ENCODE peak calls at places on chromosomes 1 and 21, in seven cellular contexts. Q, W, L, Z, P, G and Y are unnamed samples.

GRCh38 chr1:232587141-232588008 is 42.6 kb downstream of the SIPA1L2 start:
- DNase-seq in Q (no peak), W (no peak), L (no peak), Z (no peak), P (no peak), G (no peak), Y (no peak)

GRCh38 chr1:170776777-170777176 is 112.8 kb downstream of the PRRX1 start:
- DNase-seq in Q (no peak), W (no peak), L (no peak), Z (no peak), P (no peak), G (no peak), Y (no peak)

GRCh38 chr1:3171761-3172160 is 102.8 kb downstream of the PRDM16 start:
- DNase-seq in Q (no peak), W (no peak), L (no peak), Z (no peak), P (no peak), G (no peak), Y (no peak)

GRCh38 chr1:209434066-209434465 is 149.4 kb upstream of the CAMK1G start:
- DNase-seq in Q (no peak), W (no peak), L (no peak), Z (no peak), P (peak), G (no peak), Y (peak)

GRCh38 chr1:204426035-204426436 is 14.4 kb upstream of the PPP1R15B start:
- DNase-seq in Q (no peak), W (no peak), L (no peak), Z (no peak), P (peak), G (no peak), Y (peak)

GRCh38 chr21:16420086-16420724 is 690.4 kb downstream of the USP25 start:
- DNase-seq in Q (no peak), W (no peak), L (no peak), Z (no peak), P (peak), G (no peak), Y (peak)

GRCh38 chr1:61184035-61184713 is 101.8 kb downstream of the NFIA start:
- DNase-seq in Q (no peak), W (peak), L (peak), Z (peak), P (peak), G (peak), Y (peak)

GRCh38 chr1:2971609-2972008 is 49.7 kb upstream of the ACTRT2 start:
- DNase-seq in Q (no peak), W (no peak), L (no peak), Z (no peak), P (no peak), G (no peak), Y (no peak)

GRCh38 chr1:29113407-29114117 is 10.1 kb downstream of the TMEM200B start:
- DNase-seq in Q (no peak), W (no peak), L (no peak), Z (no peak), P (no peak), G (no peak), Y (no peak)

GRCh38 chr1:218426343-218426657 is 81.2 kb downstream of the TGFB2 start:
- DNase-seq in Q (no peak), W (no peak), L (no peak), Z (no peak), P (peak), G (no peak), Y (peak)

GRCh38 chr1:243926803-243927245 is 76.8 kb upstream of the AKT3 start:
- DNase-seq in Q (no peak), W (peak), L (no peak), Z (no peak), P (peak), G (no peak), Y (peak)

GRCh38 chr1:53390736-53391135 is 62.9 kb upstream of the LRP8 start:
- DNase-seq in Q (no peak), W (no peak), L (peak), Z (no peak), P (no peak), G (no peak), Y (no peak)

GRCh38 chr1:30475966-30476365 is 247.4 kb downstream of the MATN1 start:
- DNase-seq in Q (no peak), W (no peak), L (no peak), Z (no peak), P (no peak), G (no peak), Y (no peak)

GRCh38 chr1:36924282-36924791 is 110.0 kb downstream of the GRIK3 start:
- DNase-seq in Q (no peak), W (no peak), L (peak), Z (no peak), P (peak), G (peak), Y (peak)

GRCh38 chr1:207088731-207089626 is at the start of gene C4BPB:
- DNase-seq in Q (no peak), W (no peak), L (no peak), Z (no peak), P (peak), G (peak), Y (no peak)

GRCh38 chr1:208601569-208601968 is 357.4 kb upstream of the PLXNA2 start:
- DNase-seq in Q (no peak), W (no peak), L (no peak), Z (no peak), P (no peak), G (no peak), Y (peak)

GRCh38 chr1:19257178-19257914 is 5.7 kb downstream of the MRTO4 start:
- DNase-seq in Q (no peak), W (no peak), L (no peak), Z (no peak), P (peak), G (no peak), Y (peak)

GRCh38 chr1:32200226-32201010 is at the start of gene CCDC28B:
- DNase-seq in Q (peak), W (no peak), L (peak), Z (no peak), P (peak), G (peak), Y (peak)

GRCh38 chr1:232179896-232180760 is 449.8 kb downstream of the SIPA1L2 start:
- DNase-seq in Q (no peak), W (no peak), L (no peak), Z (no peak), P (no peak), G (no peak), Y (no peak)

GRCh38 chr1:1230656-1231399 is 973 bp downstream of the SDF4 start:
- DNase-seq in Q (no peak), W (no peak), L (no peak), Z (no peak), P (peak), G (peak), Y (peak)

GRCh38 chr1:174999216-174999925 is 376 bp upstream of the CACYBP start:
- DNase-seq in Q (peak), W (peak), L (peak), Z (peak), P (peak), G (peak), Y (peak)

GRCh38 chr1:205936846-205937707 is 6.2 kb downstream of the SLC26A9 start:
- DNase-seq in Q (no peak), W (no peak), L (no peak), Z (no peak), P (peak), G (no peak), Y (peak)

GRCh38 chr1:198153103-198153502 is 3.7 kb upstream of the NEK7 start:
- DNase-seq in Q (no peak), W (no peak), L (no peak), Z (no peak), P (no peak), G (no peak), Y (peak)

GRCh38 chr1:2583871-2584341 is 2.7 kb upstream of the PRXL2B start:
- DNase-seq in Q (no peak), W (no peak), L (peak), Z (no peak), P (peak), G (peak), Y (no peak)

GRCh38 chr1:234322979-234323378 is 50.3 kb upstream of the COA6 start:
- DNase-seq in Q (peak), W (no peak), L (peak), Z (no peak), P (peak), G (peak), Y (peak)

GRCh38 chr21:35904995-35905972 is 155.0 kb downstream of the SETD4 start:
- DNase-seq in Q (no peak), W (no peak), L (no peak), Z (no peak), P (no peak), G (no peak), Y (peak)

GRCh38 chr1:8083739-8084484 is 57.8 kb upstream of the ERRFI1 start:
- DNase-seq in Q (no peak), W (no peak), L (no peak), Z (no peak), P (peak), G (no peak), Y (peak)

GRCh38 chr1:206725053-206725963 is 40.6 kb downstream of the MAPKAPK2 start:
- DNase-seq in Q (no peak), W (no peak), L (no peak), Z (no peak), P (peak), G (peak), Y (peak)

GRCh38 chr1:230292739-230293720 is 133.1 kb downstream of the PGBD5 start:
- DNase-seq in Q (no peak), W (no peak), L (no peak), Z (no peak), P (no peak), G (no peak), Y (no peak)

GRCh38 chr1:225866061-225866844 is 15.9 kb downstream of the TMEM63A start:
- DNase-seq in Q (no peak), W (peak), L (no peak), Z (no peak), P (no peak), G (no peak), Y (peak)

GRCh38 chr1:226664413-226665101 is 74.5 kb downstream of the ITPKB start:
- DNase-seq in Q (no peak), W (peak), L (peak), Z (no peak), P (peak), G (no peak), Y (peak)

GRCh38 chr1:172670316-172670715 is 11.4 kb downstream of the FASLG start:
- DNase-seq in Q (no peak), W (no peak), L (no peak), Z (no peak), P (no peak), G (no peak), Y (no peak)

GRCh38 chr21:33492571-33492970 is 1.1 kb upstream of the DNAJC28 start:
- DNase-seq in Q (no peak), W (no peak), L (no peak), Z (no peak), P (peak), G (no peak), Y (peak)

DNA sequence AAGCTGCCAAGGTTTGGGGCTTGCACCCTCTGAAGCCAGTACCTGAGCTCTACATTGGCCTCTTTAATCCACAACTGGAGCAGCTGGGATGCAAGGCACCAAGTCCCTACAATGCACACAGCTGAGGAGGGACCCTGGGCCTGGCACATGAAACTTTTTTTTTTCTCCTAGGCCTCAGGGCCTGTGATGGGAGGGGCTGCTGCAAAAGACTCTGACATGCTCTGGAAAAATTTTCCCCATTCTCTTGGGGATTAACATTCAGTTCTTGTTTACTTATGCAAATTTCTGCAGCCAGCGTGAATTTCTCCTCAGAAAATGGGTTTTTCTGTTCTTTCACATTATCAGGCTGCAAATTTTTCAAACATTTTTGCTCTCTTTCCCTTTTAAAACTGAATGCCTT is 1072.2 kb downstream of the BRINP3 start:
- DNase-seq in Q (no peak), W (no peak), L (no peak), Z (no peak), P (no peak), G (no peak), Y (no peak)
- H3K4me3 ChIP-seq in Q (no peak), W (no peak), L (no peak), Z (no peak), P (no peak), G (no peak), Y (no peak)

DNA sequence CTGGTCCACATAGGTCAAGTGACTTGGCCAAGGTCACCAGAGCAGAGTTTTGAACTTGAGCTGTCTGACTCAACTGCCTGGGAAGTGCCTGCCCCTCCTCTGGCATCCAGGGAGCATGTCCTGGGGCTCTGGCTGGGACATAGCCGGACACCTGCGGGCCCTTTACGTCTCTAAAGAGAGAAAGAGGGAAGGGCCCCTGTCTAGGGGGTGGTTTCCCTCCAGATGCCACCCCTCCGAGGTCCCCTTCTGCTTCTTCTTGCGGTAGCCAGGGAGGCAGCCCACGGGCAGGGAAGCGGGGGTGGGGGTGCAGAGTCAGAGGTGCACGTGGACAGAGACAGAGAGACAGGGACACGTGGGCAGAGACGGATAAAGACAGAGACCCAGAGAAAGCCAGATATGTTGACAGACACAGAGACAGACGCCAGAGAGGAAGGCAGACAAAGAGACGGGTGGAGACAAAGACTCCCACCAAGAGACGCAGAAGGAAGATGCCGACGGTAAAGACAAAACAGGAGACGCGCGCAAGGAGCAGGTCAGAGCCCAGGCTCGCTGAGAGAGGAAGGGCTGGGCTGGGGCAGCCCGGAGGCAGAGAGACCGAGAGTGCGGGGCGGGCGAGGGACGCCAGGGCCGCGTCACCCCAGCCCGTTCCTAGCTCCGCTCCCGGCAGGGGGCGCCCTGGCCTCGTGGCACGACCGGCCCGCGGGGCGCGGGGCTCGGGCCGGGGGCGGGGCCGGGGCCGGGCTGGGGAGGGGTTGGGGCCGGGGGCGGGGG is 458 bp upstream of the ALPL start:
- DNase-seq in Q (peak), W (no peak), L (peak), Z (no peak), P (peak), G (peak), Y (peak)
- H3K4me3 ChIP-seq in Q (no peak), W (peak), L (peak), Z (peak), P (peak), G (no peak), Y (no peak)

GRCh38 chr1:160437432-160438319 is 37.3 kb downstream of the VANGL2 start:
- DNase-seq in Q (peak), W (no peak), L (no peak), Z (no peak), P (peak), G (no peak), Y (no peak)
- H3K4me3 ChIP-seq in Q (peak), W (no peak), L (peak), Z (no peak), P (peak), G (peak), Y (no peak)

GRCh38 chr1:27147842-27148518 is 6.9 kb downstream of the SLC9A1 start:
- DNase-seq in Q (no peak), W (no peak), L (no peak), Z (no peak), P (no peak), G (no peak), Y (no peak)
- H3K4me3 ChIP-seq in Q (no peak), W (no peak), L (no peak), Z (no peak), P (no peak), G (no peak), Y (no peak)